ENCODE peak calls at places on chromosome 1, in four cellular contexts. One of them, this sample, is unnamed.

GRCh38 chr1:25247829-25248754 is 838 bp upstream of the RSRP1 start:
- DNase-seq in astrocyte of the spinal cord: no peak
- DNase-seq in nephron progenitor cell: no peak
- DNase-seq in neural crest cell: no peak
- DNase-seq in this sample: no peak

GRCh38 chr1:93955765-93956164 is 46.5 kb upstream of the GCLM start:
- DNase-seq in astrocyte of the spinal cord: no peak
- DNase-seq in nephron progenitor cell: no peak
- DNase-seq in neural crest cell: no peak
- DNase-seq in this sample: no peak

GRCh38 chr1:31064685-31065309 is 720 bp downstream of the PUM1 start:
- DNase-seq in neural crest cell: peak
- DNase-seq in astrocyte of the spinal cord: peak
- DNase-seq in nephron progenitor cell: no peak
- DNase-seq in this sample: no peak

GRCh38 chr1:94599090-94599813 is 57.7 kb upstream of the F3 start:
- DNase-seq in nephron progenitor cell: no peak
- DNase-seq in neural crest cell: no peak
- DNase-seq in astrocyte of the spinal cord: no peak
- DNase-seq in this sample: peak

GRCh38 chr1:53075761-53076163 is 13.7 kb downstream of the PODN start:
- DNase-seq in nephron progenitor cell: no peak
- DNase-seq in astrocyte of the spinal cord: no peak
- DNase-seq in neural crest cell: no peak
- DNase-seq in this sample: no peak

GRCh38 chr1:65813956-65814355 is 21.3 kb downstream of the PDE4B start:
- DNase-seq in nephron progenitor cell: no peak
- DNase-seq in neural crest cell: no peak
- DNase-seq in astrocyte of the spinal cord: peak
- DNase-seq in this sample: no peak

GRCh38 chr1:10074059-10074854 is 41.5 kb downstream of the UBE4B start:
- DNase-seq in neural crest cell: no peak
- DNase-seq in nephron progenitor cell: no peak
- DNase-seq in astrocyte of the spinal cord: peak
- DNase-seq in this sample: no peak

GRCh38 chr1:224127925-224128819 is 14.3 kb downstream of the FBXO28 start:
- DNase-seq in nephron progenitor cell: no peak
- DNase-seq in neural crest cell: no peak
- DNase-seq in astrocyte of the spinal cord: peak
- DNase-seq in this sample: no peak

GRCh38 chr1:50423670-50424000 is 392 bp upstream of the DMRTA2 start:
- DNase-seq in neural crest cell: no peak
- DNase-seq in nephron progenitor cell: no peak
- DNase-seq in astrocyte of the spinal cord: no peak
- DNase-seq in this sample: peak

GRCh38 chr1:16372535-16373340 is 5.7 kb downstream of the SZRD1 start:
- DNase-seq in neural crest cell: no peak
- DNase-seq in astrocyte of the spinal cord: no peak
- DNase-seq in nephron progenitor cell: no peak
- DNase-seq in this sample: no peak

GRCh38 chr1:79079770-79080169 is 73.2 kb upstream of the ADGRL4 start:
- DNase-seq in nephron progenitor cell: peak
- DNase-seq in astrocyte of the spinal cord: peak
- DNase-seq in neural crest cell: no peak
- DNase-seq in this sample: no peak

GRCh38 chr1:25731626-25732370 is 68.2 kb upstream of the SELENON start:
- DNase-seq in nephron progenitor cell: no peak
- DNase-seq in astrocyte of the spinal cord: no peak
- DNase-seq in neural crest cell: no peak
- DNase-seq in this sample: no peak

DNA sequence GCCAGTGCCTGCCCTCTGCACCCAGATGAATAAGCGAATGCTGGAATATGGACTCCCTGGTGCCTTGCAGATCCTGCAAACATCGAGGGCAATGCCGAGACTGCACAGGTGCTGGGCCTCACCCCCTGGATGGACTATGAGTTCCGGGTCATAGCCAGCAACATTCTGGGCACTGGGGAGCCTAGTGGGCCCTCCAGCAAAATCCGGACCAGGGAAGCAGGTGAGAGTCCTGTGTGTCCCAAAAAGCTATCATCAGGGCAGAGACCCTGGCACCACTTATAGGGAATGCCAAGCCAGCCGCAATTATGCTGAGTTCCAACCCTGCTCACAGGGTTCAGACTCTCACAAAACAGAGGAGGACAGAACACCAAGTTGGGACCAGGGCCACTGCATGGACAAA is 17.2 kb downstream of the TMEM81 start:
- DNase-seq in astrocyte of the spinal cord: no peak
- DNase-seq in nephron progenitor cell: no peak
- DNase-seq in neural crest cell: no peak
- DNase-seq in this sample: no peak
- TF ChIP-seq CTCF in astrocyte of the spinal cord: no peak
- TF ChIP-seq CTCF in nephron progenitor cell: no peak
- TF ChIP-seq CTCF in neural crest cell: no peak
- TF ChIP-seq CTCF in this sample: no peak

GRCh38 chr1:197178998-197179397 is 32.5 kb upstream of the ASPM start:
- DNase-seq in astrocyte of the spinal cord: peak
- DNase-seq in nephron progenitor cell: no peak
- DNase-seq in neural crest cell: no peak
- DNase-seq in this sample: no peak
- TF ChIP-seq CTCF in astrocyte of the spinal cord: peak
- TF ChIP-seq CTCF in nephron progenitor cell: no peak
- TF ChIP-seq CTCF in neural crest cell: no peak
- TF ChIP-seq CTCF in this sample: no peak

DNA sequence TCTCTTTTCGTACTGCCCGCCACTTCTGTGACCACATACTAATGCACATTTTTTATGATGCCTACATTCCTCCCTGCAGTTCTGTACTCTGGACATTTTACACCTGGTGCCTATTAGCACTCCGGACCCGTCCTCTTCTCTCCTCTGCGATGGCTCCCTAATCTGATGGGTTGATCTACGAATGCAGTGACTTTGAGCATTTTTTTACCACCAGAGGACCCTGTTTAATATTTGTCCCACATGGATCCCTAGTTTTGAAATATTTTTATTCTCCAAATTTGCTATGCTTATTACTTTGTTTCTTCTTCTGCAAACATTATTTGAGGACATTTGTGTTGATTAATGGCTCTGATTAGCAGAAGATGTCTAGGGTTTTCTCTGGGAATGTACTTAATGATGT is 5.2 kb downstream of the PPFIA4 start:
- DNase-seq in neural crest cell: no peak
- DNase-seq in astrocyte of the spinal cord: no peak
- DNase-seq in nephron progenitor cell: no peak
- DNase-seq in this sample: no peak
- TF ChIP-seq CTCF in neural crest cell: peak
- TF ChIP-seq CTCF in astrocyte of the spinal cord: peak
- TF ChIP-seq CTCF in nephron progenitor cell: peak
- TF ChIP-seq CTCF in this sample: no peak

GRCh38 chr1:228464487-228464983 is 22.6 kb upstream of the RNF187 start:
- DNase-seq in nephron progenitor cell: peak
- DNase-seq in astrocyte of the spinal cord: peak
- DNase-seq in neural crest cell: peak
- DNase-seq in this sample: peak

GRCh38 chr1:228462560-228462959 is 24.6 kb upstream of the RNF187 start:
- DNase-seq in neural crest cell: no peak
- DNase-seq in astrocyte of the spinal cord: no peak
- DNase-seq in nephron progenitor cell: no peak
- DNase-seq in this sample: no peak

GRCh38 chr1:228463009-228463558 is 24.1 kb upstream of the RNF187 start:
- DNase-seq in astrocyte of the spinal cord: no peak
- DNase-seq in neural crest cell: no peak
- DNase-seq in nephron progenitor cell: no peak
- DNase-seq in this sample: no peak

GRCh38 chr1:228465134-228465533 is 22.0 kb upstream of the RNF187 start:
- DNase-seq in nephron progenitor cell: no peak
- DNase-seq in neural crest cell: no peak
- DNase-seq in astrocyte of the spinal cord: no peak
- DNase-seq in this sample: no peak

DNA sequence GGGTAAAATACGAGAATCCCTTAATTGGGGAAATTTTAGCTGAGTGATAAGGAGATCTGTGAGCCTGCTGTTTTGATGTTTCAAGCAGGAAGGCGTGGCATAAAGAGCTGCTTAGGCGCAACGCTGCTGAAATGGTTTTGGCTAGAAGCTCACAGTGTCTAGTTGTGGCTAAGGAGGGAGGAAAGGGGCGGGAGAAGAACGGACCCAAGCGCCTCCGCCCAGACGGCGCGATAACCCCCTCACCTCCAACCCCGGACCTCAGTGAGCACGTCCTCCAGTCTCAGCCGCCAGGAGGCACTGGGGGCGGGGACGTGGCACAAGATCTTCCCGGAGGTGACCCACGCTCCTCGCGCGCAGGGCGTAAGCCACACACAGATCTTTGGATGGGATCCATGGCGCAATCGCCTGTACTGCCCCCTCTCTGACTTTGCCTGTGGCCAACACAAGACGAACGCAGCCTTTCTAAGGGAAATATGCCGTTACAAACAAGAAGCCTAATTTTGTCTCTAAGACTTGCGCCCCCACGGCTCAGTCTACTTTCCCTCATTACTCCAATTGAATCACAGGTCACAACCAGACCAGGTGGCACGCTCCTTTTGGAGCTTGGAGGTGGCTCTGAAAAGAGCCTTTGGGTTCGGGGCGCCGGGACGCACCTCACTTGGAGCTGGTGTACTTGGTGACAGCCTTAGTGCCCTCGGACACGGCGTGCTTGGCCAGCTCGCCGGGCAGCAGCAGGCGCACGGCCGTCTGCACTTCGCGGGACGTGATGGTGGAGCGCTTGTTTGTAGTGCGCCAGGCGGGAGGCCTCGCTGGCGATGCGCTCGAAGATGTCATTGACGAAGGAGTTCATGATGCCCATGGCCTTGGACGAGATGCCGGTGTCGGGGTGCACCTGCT is 23.4 kb upstream of the RNF187 start:
- DNase-seq in astrocyte of the spinal cord: no peak
- DNase-seq in neural crest cell: peak
- DNase-seq in nephron progenitor cell: peak
- DNase-seq in this sample: no peak
- TF ChIP-seq CTCF in astrocyte of the spinal cord: no peak
- TF ChIP-seq CTCF in neural crest cell: peak
- TF ChIP-seq CTCF in nephron progenitor cell: no peak
- TF ChIP-seq CTCF in this sample: no peak

GRCh38 chr1:192808588-192809285 is at the start of gene RGS2:
- DNase-seq in nephron progenitor cell: peak
- DNase-seq in neural crest cell: peak
- DNase-seq in astrocyte of the spinal cord: peak
- DNase-seq in this sample: peak
- TF ChIP-seq CTCF in nephron progenitor cell: no peak
- TF ChIP-seq CTCF in neural crest cell: peak
- TF ChIP-seq CTCF in astrocyte of the spinal cord: peak
- TF ChIP-seq CTCF in this sample: peak

GRCh38 chr1:156075158-156075557 is 7.1 kb downstream of the MEX3A start:
- DNase-seq in neural crest cell: no peak
- DNase-seq in nephron progenitor cell: no peak
- DNase-seq in astrocyte of the spinal cord: no peak
- DNase-seq in this sample: no peak
- TF ChIP-seq CTCF in neural crest cell: no peak
- TF ChIP-seq CTCF in nephron progenitor cell: no peak
- TF ChIP-seq CTCF in astrocyte of the spinal cord: no peak
- TF ChIP-seq CTCF in this sample: no peak

GRCh38 chr1:119477710-119478109 is 29.3 kb upstream of the HSD3B1 start:
- DNase-seq in nephron progenitor cell: no peak
- DNase-seq in neural crest cell: no peak
- DNase-seq in astrocyte of the spinal cord: no peak
- DNase-seq in this sample: peak

GRCh38 chr1:119480175-119480574 is 26.8 kb upstream of the HSD3B1 start:
- DNase-seq in nephron progenitor cell: no peak
- DNase-seq in astrocyte of the spinal cord: no peak
- DNase-seq in neural crest cell: no peak
- DNase-seq in this sample: no peak

GRCh38 chr1:119472463-119473175 is 34.4 kb upstream of the HSD3B1 start:
- DNase-seq in neural crest cell: no peak
- DNase-seq in nephron progenitor cell: no peak
- DNase-seq in astrocyte of the spinal cord: no peak
- DNase-seq in this sample: peak

GRCh38 chr1:119471566-119471965 is 35.4 kb upstream of the HSD3B1 start:
- DNase-seq in nephron progenitor cell: no peak
- DNase-seq in astrocyte of the spinal cord: no peak
- DNase-seq in neural crest cell: no peak
- DNase-seq in this sample: peak

DNA sequence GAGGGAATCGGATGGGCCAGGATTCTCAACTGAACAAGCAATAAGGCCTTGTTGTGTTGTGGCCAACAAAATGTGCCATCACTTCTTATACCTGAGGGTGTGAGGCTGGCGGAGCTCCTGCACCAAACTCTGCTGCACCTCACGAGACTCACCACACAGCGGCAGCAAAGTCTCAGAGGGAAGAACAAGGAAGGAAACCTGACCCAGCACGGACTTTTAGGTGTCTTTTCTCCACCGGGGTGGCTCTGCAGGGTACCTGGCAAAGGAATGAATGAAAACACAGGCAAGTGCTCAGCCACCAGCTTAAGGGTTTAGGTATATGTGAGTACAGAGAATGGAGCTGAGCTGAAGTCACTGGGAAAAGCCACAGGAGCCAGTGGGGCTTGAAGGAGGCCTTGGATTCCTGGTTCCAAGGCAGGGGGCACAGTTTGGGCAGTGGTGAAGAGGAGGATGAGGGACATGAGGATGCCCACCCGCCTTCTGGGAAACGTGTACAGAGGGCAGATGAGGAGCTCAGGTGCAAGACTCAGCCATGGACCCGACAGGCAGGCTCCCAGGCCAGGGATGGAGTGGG is 31.1 kb upstream of the HSD3B1 start:
- DNase-seq in neural crest cell: peak
- DNase-seq in nephron progenitor cell: peak
- DNase-seq in astrocyte of the spinal cord: peak
- DNase-seq in this sample: peak
- TF ChIP-seq CTCF in neural crest cell: peak
- TF ChIP-seq CTCF in nephron progenitor cell: peak
- TF ChIP-seq CTCF in astrocyte of the spinal cord: peak
- TF ChIP-seq CTCF in this sample: peak

GRCh38 chr1:193338194-193338593 is 151.8 kb upstream of the B3GALT2 start:
- DNase-seq in astrocyte of the spinal cord: peak
- DNase-seq in neural crest cell: no peak
- DNase-seq in nephron progenitor cell: no peak
- DNase-seq in this sample: no peak
- TF ChIP-seq CTCF in astrocyte of the spinal cord: no peak
- TF ChIP-seq CTCF in neural crest cell: no peak
- TF ChIP-seq CTCF in nephron progenitor cell: no peak
- TF ChIP-seq CTCF in this sample: no peak

This sample was measured in esophagus muscularis mucosa.